ENCODE peak calls at places on chromosome X, in six cellular contexts. One of them, this sample, is unnamed.

GRCh38 chrX:28188526-28188925 is 207.3 kb upstream of the DCAF8L1 start:
- DNase-seq in SJCRH30: no peak
- DNase-seq in substantia nigra: no peak
- DNase-seq in right lobe of liver: no peak
- DNase-seq in upper lobe of left lung: no peak
- DNase-seq in CD8-positive, alpha-beta T cell: no peak
- DNase-seq in this sample: no peak

GRCh38 chrX:53074987-53075386 is 7.2 kb upstream of the TSPYL2 start:
- DNase-seq in CD8-positive, alpha-beta T cell: no peak
- DNase-seq in SJCRH30: no peak
- DNase-seq in substantia nigra: no peak
- DNase-seq in upper lobe of left lung: no peak
- DNase-seq in right lobe of liver: no peak
- DNase-seq in this sample: peak; percentile 15

GRCh38 chrX:71366674-71367256 is 608 bp downstream of the TAF1 start:
- DNase-seq in upper lobe of left lung: peak; percentile 24
- DNase-seq in right lobe of liver: peak; percentile 30
- DNase-seq in CD8-positive, alpha-beta T cell: peak; percentile 16
- DNase-seq in substantia nigra: no peak
- DNase-seq in SJCRH30: peak; percentile 45
- DNase-seq in this sample: no peak

GRCh38 chrX:126137899-126138298 is 28.2 kb downstream of the DCAF12L2 start:
- DNase-seq in SJCRH30: peak; percentile 39
- DNase-seq in CD8-positive, alpha-beta T cell: no peak
- DNase-seq in upper lobe of left lung: no peak
- DNase-seq in right lobe of liver: no peak
- DNase-seq in substantia nigra: no peak
- DNase-seq in this sample: no peak

GRCh38 chrX:13263560-13264251 is 56.1 kb downstream of the ATXN3L start:
- DNase-seq in CD8-positive, alpha-beta T cell: no peak
- DNase-seq in SJCRH30: no peak
- DNase-seq in right lobe of liver: no peak
- DNase-seq in upper lobe of left lung: no peak
- DNase-seq in substantia nigra: no peak
- DNase-seq in this sample: no peak

GRCh38 chrX:151386838-151387459 is 10.1 kb upstream of the VMA21 start:
- DNase-seq in right lobe of liver: no peak
- DNase-seq in CD8-positive, alpha-beta T cell: no peak
- DNase-seq in upper lobe of left lung: no peak
- DNase-seq in substantia nigra: no peak
- DNase-seq in SJCRH30: peak; percentile 34
- DNase-seq in this sample: no peak

GRCh38 chrX:128816919-128817318 is 706.4 kb downstream of the SMARCA1 start:
- DNase-seq in substantia nigra: no peak
- DNase-seq in upper lobe of left lung: no peak
- DNase-seq in CD8-positive, alpha-beta T cell: no peak
- DNase-seq in SJCRH30: peak; percentile 26
- DNase-seq in right lobe of liver: no peak
- DNase-seq in this sample: no peak

GRCh38 chrX:140701480-140701879 is 8.1 kb upstream of the LINC00632 start:
- DNase-seq in SJCRH30: peak; percentile 21
- DNase-seq in upper lobe of left lung: no peak
- DNase-seq in right lobe of liver: no peak
- DNase-seq in substantia nigra: no peak
- DNase-seq in CD8-positive, alpha-beta T cell: no peak
- DNase-seq in this sample: no peak

GRCh38 chrX:13689519-13690211 is 737 bp downstream of the RAB9A start:
- DNase-seq in SJCRH30: no peak
- DNase-seq in right lobe of liver: no peak
- DNase-seq in CD8-positive, alpha-beta T cell: no peak
- DNase-seq in upper lobe of left lung: no peak
- DNase-seq in substantia nigra: no peak
- DNase-seq in this sample: no peak

GRCh38 chrX:136496359-136496767 is 1.0 kb upstream of the HTATSF1 start:
- DNase-seq in upper lobe of left lung: no peak
- DNase-seq in SJCRH30: no peak
- DNase-seq in right lobe of liver: no peak
- DNase-seq in substantia nigra: no peak
- DNase-seq in CD8-positive, alpha-beta T cell: no peak
- DNase-seq in this sample: no peak

GRCh38 chrX:68634649-68635227 is 12.7 kb upstream of the STARD8 start:
- DNase-seq in substantia nigra: no peak
- DNase-seq in right lobe of liver: no peak
- DNase-seq in upper lobe of left lung: no peak
- DNase-seq in SJCRH30: no peak
- DNase-seq in CD8-positive, alpha-beta T cell: no peak
- DNase-seq in this sample: no peak

GRCh38 chrX:22134681-22135080 is 102.6 kb downstream of the PHEX start:
- DNase-seq in substantia nigra: no peak
- DNase-seq in CD8-positive, alpha-beta T cell: no peak
- DNase-seq in SJCRH30: peak; percentile 89
- DNase-seq in right lobe of liver: no peak
- DNase-seq in upper lobe of left lung: no peak
- DNase-seq in this sample: no peak

GRCh38 chrX:77527233-77528001 is 80.2 kb downstream of the FGF16 start:
- DNase-seq in substantia nigra: peak; percentile 5
- DNase-seq in CD8-positive, alpha-beta T cell: no peak
- DNase-seq in upper lobe of left lung: no peak
- DNase-seq in SJCRH30: no peak
- DNase-seq in right lobe of liver: no peak
- DNase-seq in this sample: peak; percentile 78

GRCh38 chrX:50812995-50813842 is 775 bp downstream of the SHROOM4 start:
- DNase-seq in SJCRH30: peak; percentile 56
- DNase-seq in right lobe of liver: peak; percentile 54
- DNase-seq in substantia nigra: peak; percentile 1
- DNase-seq in CD8-positive, alpha-beta T cell: no peak
- DNase-seq in upper lobe of left lung: peak; percentile 30
- DNase-seq in this sample: peak; percentile 82

GRCh38 chrX:93322110-93322509 is 351.3 kb downstream of the NAP1L3 start:
- DNase-seq in upper lobe of left lung: no peak
- DNase-seq in substantia nigra: no peak
- DNase-seq in CD8-positive, alpha-beta T cell: no peak
- DNase-seq in right lobe of liver: no peak
- DNase-seq in SJCRH30: peak; percentile 4
- DNase-seq in this sample: no peak

DNA sequence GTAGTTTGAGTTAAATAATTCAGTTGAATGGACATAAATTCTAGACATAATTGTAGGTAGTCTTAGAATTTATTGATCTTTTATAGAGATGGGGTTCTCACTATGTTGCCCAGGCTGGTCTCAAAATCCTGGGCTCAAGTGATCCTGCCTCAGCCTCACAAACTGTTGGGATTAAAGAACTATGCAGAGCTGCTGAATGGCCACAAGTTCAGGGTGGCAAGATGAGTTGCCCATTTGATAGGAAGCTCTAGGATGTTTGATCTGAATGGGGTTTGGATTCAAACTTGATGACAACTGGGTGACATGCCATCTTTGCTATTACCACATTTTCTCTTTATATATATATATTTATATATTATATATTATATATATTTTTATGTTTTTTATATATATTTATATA is 3.6 kb downstream of the RPL36A start:
- DNase-seq in SJCRH30: no peak
- DNase-seq in upper lobe of left lung: no peak
- DNase-seq in CD8-positive, alpha-beta T cell: no peak
- DNase-seq in substantia nigra: no peak
- DNase-seq in right lobe of liver: no peak
- DNase-seq in this sample: no peak
- H3K27ac ChIP-seq in SJCRH30: no peak overlapping the region
- H3K27ac ChIP-seq in upper lobe of left lung: no peak overlapping the region
- H3K27ac ChIP-seq in CD8-positive, alpha-beta T cell: no peak overlapping the region
- H3K27ac ChIP-seq in substantia nigra: no peak overlapping the region
- H3K27ac ChIP-seq in right lobe of liver: no peak overlapping the region
- H3K27ac ChIP-seq in this sample: no peak overlapping the region

GRCh38 chrX:8404958-8405357 is 59.7 kb upstream of the VCX3B start:
- DNase-seq in substantia nigra: no peak
- DNase-seq in upper lobe of left lung: no peak
- DNase-seq in CD8-positive, alpha-beta T cell: no peak
- DNase-seq in right lobe of liver: no peak
- DNase-seq in SJCRH30: no peak
- DNase-seq in this sample: no peak
- H3K27ac ChIP-seq in substantia nigra: no peak overlapping the region
- H3K27ac ChIP-seq in upper lobe of left lung: peak overlapping the region; percentile 14
- H3K27ac ChIP-seq in CD8-positive, alpha-beta T cell: no peak overlapping the region
- H3K27ac ChIP-seq in right lobe of liver: no peak overlapping the region
- H3K27ac ChIP-seq in SJCRH30: no peak overlapping the region
- H3K27ac ChIP-seq in this sample: no peak overlapping the region

GRCh38 chrX:2483398-2483797 is 17.4 kb downstream of the DHRSX start:
- DNase-seq in CD8-positive, alpha-beta T cell: no peak
- DNase-seq in substantia nigra: no peak
- DNase-seq in SJCRH30: peak; percentile 60
- DNase-seq in upper lobe of left lung: no peak
- DNase-seq in right lobe of liver: no peak
- DNase-seq in this sample: no peak

GRCh38 chrX:2484232-2484631 is 16.5 kb downstream of the DHRSX start:
- DNase-seq in right lobe of liver: peak; percentile 7
- DNase-seq in upper lobe of left lung: no peak
- DNase-seq in substantia nigra: no peak
- DNase-seq in CD8-positive, alpha-beta T cell: no peak
- DNase-seq in SJCRH30: no peak
- DNase-seq in this sample: peak; percentile 31

GRCh38 chrX:2485789-2486345 is 14.9 kb downstream of the DHRSX start:
- DNase-seq in substantia nigra: no peak
- DNase-seq in upper lobe of left lung: no peak
- DNase-seq in SJCRH30: no peak
- DNase-seq in CD8-positive, alpha-beta T cell: no peak
- DNase-seq in right lobe of liver: no peak
- DNase-seq in this sample: no peak

GRCh38 chrX:2485460-2485753 is 15.4 kb downstream of the DHRSX start:
- DNase-seq in substantia nigra: no peak
- DNase-seq in upper lobe of left lung: no peak
- DNase-seq in CD8-positive, alpha-beta T cell: no peak
- DNase-seq in right lobe of liver: no peak
- DNase-seq in SJCRH30: no peak
- DNase-seq in this sample: no peak

GRCh38 chrX:2484721-2485459 is 15.9 kb downstream of the DHRSX start:
- DNase-seq in SJCRH30: no peak
- DNase-seq in substantia nigra: no peak
- DNase-seq in right lobe of liver: peak; percentile 2
- DNase-seq in CD8-positive, alpha-beta T cell: no peak
- DNase-seq in upper lobe of left lung: no peak
- DNase-seq in this sample: no peak
- H3K27ac ChIP-seq in SJCRH30: no peak overlapping the region
- H3K27ac ChIP-seq in substantia nigra: peak overlapping the region; percentile 82
- H3K27ac ChIP-seq in right lobe of liver: no peak overlapping the region
- H3K27ac ChIP-seq in CD8-positive, alpha-beta T cell: no peak overlapping the region
- H3K27ac ChIP-seq in upper lobe of left lung: peak overlapping the region; percentile 30
- H3K27ac ChIP-seq in this sample: peak overlapping the region; percentile 8

GRCh38 chrX:18422886-18423285 is 2.5 kb upstream of the CDKL5 start:
- DNase-seq in upper lobe of left lung: no peak
- DNase-seq in right lobe of liver: no peak
- DNase-seq in substantia nigra: no peak
- DNase-seq in CD8-positive, alpha-beta T cell: no peak
- DNase-seq in SJCRH30: no peak
- DNase-seq in this sample: no peak

GRCh38 chrX:18425199-18426003 is at the start of gene CDKL5:
- DNase-seq in upper lobe of left lung: peak; percentile 98
- DNase-seq in substantia nigra: peak; percentile 94
- DNase-seq in SJCRH30: peak; percentile 98
- DNase-seq in CD8-positive, alpha-beta T cell: peak; percentile 93
- DNase-seq in right lobe of liver: peak; percentile 96
- DNase-seq in this sample: peak; percentile 98

GRCh38 chrX:18424482-18425198 is 768 bp upstream of the CDKL5 start:
- DNase-seq in upper lobe of left lung: peak; percentile 26
- DNase-seq in SJCRH30: peak; percentile 75
- DNase-seq in substantia nigra: no peak
- DNase-seq in right lobe of liver: peak; percentile 22
- DNase-seq in CD8-positive, alpha-beta T cell: peak; percentile 6
- DNase-seq in this sample: no peak

GRCh38 chrX:18428006-18428405 is 2.6 kb downstream of the CDKL5 start:
- DNase-seq in right lobe of liver: no peak
- DNase-seq in upper lobe of left lung: no peak
- DNase-seq in SJCRH30: no peak
- DNase-seq in CD8-positive, alpha-beta T cell: no peak
- DNase-seq in substantia nigra: no peak
- DNase-seq in this sample: no peak

GRCh38 chrX:18426004-18426320 is 554 bp downstream of the CDKL5 start:
- DNase-seq in CD8-positive, alpha-beta T cell: no peak
- DNase-seq in SJCRH30: no peak
- DNase-seq in upper lobe of left lung: no peak
- DNase-seq in right lobe of liver: no peak
- DNase-seq in substantia nigra: no peak
- DNase-seq in this sample: no peak
- H3K27ac ChIP-seq in CD8-positive, alpha-beta T cell: peak overlapping the region; percentile 73
- H3K27ac ChIP-seq in SJCRH30: peak overlapping the region; percentile 30
- H3K27ac ChIP-seq in upper lobe of left lung: peak overlapping the region; percentile 88
- H3K27ac ChIP-seq in right lobe of liver: no peak overlapping the region
- H3K27ac ChIP-seq in substantia nigra: peak overlapping the region; percentile 63
- H3K27ac ChIP-seq in this sample: no peak overlapping the region

GRCh38 chrX:154720067-154720466 is 30.8 kb downstream of the GAB3 start:
- DNase-seq in substantia nigra: no peak
- DNase-seq in right lobe of liver: no peak
- DNase-seq in SJCRH30: no peak
- DNase-seq in CD8-positive, alpha-beta T cell: no peak
- DNase-seq in upper lobe of left lung: no peak
- DNase-seq in this sample: no peak

GRCh38 chrX:154718607-154719006 is 32.3 kb downstream of the GAB3 start:
- DNase-seq in upper lobe of left lung: no peak
- DNase-seq in substantia nigra: no peak
- DNase-seq in CD8-positive, alpha-beta T cell: no peak
- DNase-seq in SJCRH30: no peak
- DNase-seq in right lobe of liver: no peak
- DNase-seq in this sample: no peak

GRCh38 chrX:154719132-154719675 is 31.7 kb downstream of the GAB3 start:
- DNase-seq in right lobe of liver: no peak
- DNase-seq in upper lobe of left lung: peak; percentile 38
- DNase-seq in substantia nigra: no peak
- DNase-seq in CD8-positive, alpha-beta T cell: no peak
- DNase-seq in SJCRH30: no peak
- DNase-seq in this sample: no peak

GRCh38 chrX:154715825-154716224 is 35.1 kb downstream of the GAB3 start:
- DNase-seq in right lobe of liver: no peak
- DNase-seq in CD8-positive, alpha-beta T cell: no peak
- DNase-seq in upper lobe of left lung: no peak
- DNase-seq in SJCRH30: no peak
- DNase-seq in substantia nigra: no peak
- DNase-seq in this sample: no peak

GRCh38 chrX:154717824-154718223 is 33.1 kb downstream of the GAB3 start:
- DNase-seq in right lobe of liver: no peak
- DNase-seq in substantia nigra: no peak
- DNase-seq in CD8-positive, alpha-beta T cell: no peak
- DNase-seq in SJCRH30: peak; percentile 74
- DNase-seq in upper lobe of left lung: no peak
- DNase-seq in this sample: no peak
- H3K27ac ChIP-seq in right lobe of liver: no peak overlapping the region
- H3K27ac ChIP-seq in substantia nigra: no peak overlapping the region
- H3K27ac ChIP-seq in CD8-positive, alpha-beta T cell: no peak overlapping the region
- H3K27ac ChIP-seq in SJCRH30: no peak overlapping the region
- H3K27ac ChIP-seq in upper lobe of left lung: peak overlapping the region; percentile 67
- H3K27ac ChIP-seq in this sample: no peak overlapping the region

DNA sequence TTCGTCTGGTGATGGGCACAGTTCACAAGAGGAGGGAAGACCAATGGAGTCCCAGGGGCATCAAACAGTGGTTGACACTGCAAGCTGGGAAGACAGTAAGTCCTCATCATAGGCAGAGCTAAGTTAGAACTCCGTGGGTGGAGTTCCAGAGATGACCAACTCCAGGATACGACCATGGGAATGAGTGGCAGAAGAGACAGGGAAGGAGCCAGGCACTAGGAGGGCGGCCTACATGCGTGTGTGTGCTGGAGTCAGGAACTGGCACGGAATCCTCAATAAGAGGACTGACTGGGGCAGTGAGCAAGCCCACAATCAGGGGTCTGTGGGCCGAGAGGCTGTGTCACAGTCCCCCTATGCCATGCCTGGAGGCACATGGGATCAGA is 30.4 kb upstream of the IRAK1 start:
- DNase-seq in CD8-positive, alpha-beta T cell: no peak
- DNase-seq in SJCRH30: no peak
- DNase-seq in right lobe of liver: no peak
- DNase-seq in upper lobe of left lung: no peak
- DNase-seq in substantia nigra: no peak
- DNase-seq in this sample: no peak
- H3K27ac ChIP-seq in CD8-positive, alpha-beta T cell: no peak overlapping the region
- H3K27ac ChIP-seq in SJCRH30: no peak overlapping the region
- H3K27ac ChIP-seq in right lobe of liver: peak overlapping the region; percentile 36
- H3K27ac ChIP-seq in upper lobe of left lung: peak overlapping the region; percentile 9
- H3K27ac ChIP-seq in substantia nigra: no peak overlapping the region
- H3K27ac ChIP-seq in this sample: no peak overlapping the region

This sample was measured in kidney.